ENCODE peak calls at places on chromosome 1, in six cellular contexts. U is OCI-LY7, Q is breast epithelium, R is GM23338, H is tibial nerve, J is tibial artery. T is an unnamed sample.

GRCh38 chr1:91383461-91383860 is 21.2 kb downstream of the HFM1 start:
- DNase-seq in Q (no peak), H (no peak), R (no peak), U (no peak), J (no peak), T (no peak)

GRCh38 chr1:7178741-7179140 is 393.5 kb downstream of the CAMTA1 start:
- DNase-seq in R (no peak), J (no peak), H (no peak), Q (no peak), U (no peak), T (no peak)

GRCh38 chr1:67705735-67706454 is 20.9 kb downstream of the GADD45A start:
- DNase-seq in H (peak; percentile 34), R (no peak), U (no peak), J (no peak), Q (no peak), T (no peak)

GRCh38 chr1:182122265-182122664 is 60.8 kb upstream of the ZNF648 start:
- DNase-seq in Q (no peak), J (no peak), R (no peak), U (no peak), H (no peak), T (no peak)

GRCh38 chr1:230310381-230311163 is 115.6 kb downstream of the PGBD5 start:
- DNase-seq in H (peak; percentile 76), R (peak; percentile 84), J (peak; percentile 83), U (peak; percentile 74), Q (peak; percentile 48), T (peak; percentile 78)

GRCh38 chr1:67557731-67558448 is 127.1 kb upstream of the GADD45A start:
- DNase-seq in H (no peak), U (no peak), J (no peak), Q (no peak), R (no peak), T (peak; percentile 14)

GRCh38 chr1:96234299-96234698 is 487.3 kb upstream of the PTBP2 start:
- DNase-seq in H (peak; percentile 42), Q (no peak), U (no peak), R (no peak), J (peak; percentile 65), T (no peak)

GRCh38 chr1:95111014-95111413 is 6.1 kb upstream of the TLCD4 start:
- DNase-seq in H (no peak), J (no peak), R (no peak), Q (no peak), U (no peak), T (no peak)

GRCh38 chr1:12528021-12528852 is 89.8 kb downstream of the DHRS3 start:
- DNase-seq in Q (peak; percentile 65), U (no peak), R (no peak), J (peak; percentile 90), H (peak; percentile 82), T (no peak)

GRCh38 chr1:55095095-55095494 is 55.7 kb downstream of the PCSK9 start:
- DNase-seq in R (no peak), U (no peak), Q (no peak), J (no peak), H (no peak), T (no peak)

GRCh38 chr1:27572679-27573426 is 31.1 kb downstream of the AHDC1 start:
- DNase-seq in U (no peak), J (peak; percentile 90), R (no peak), Q (no peak), H (no peak), T (no peak)

GRCh38 chr1:27571439-27572018 is 32.4 kb downstream of the AHDC1 start:
- DNase-seq in J (peak; percentile 80), R (peak; percentile 68), Q (no peak), U (no peak), H (no peak), T (no peak)

GRCh38 chr1:27570383-27570755 is 33.6 kb downstream of the AHDC1 start:
- DNase-seq in H (no peak), J (no peak), R (no peak), Q (no peak), U (no peak), T (no peak)

GRCh38 chr1:27570823-27571222 is 33.1 kb downstream of the AHDC1 start:
- DNase-seq in Q (no peak), J (no peak), U (no peak), R (peak; percentile 86), H (no peak), T (no peak)

DNA sequence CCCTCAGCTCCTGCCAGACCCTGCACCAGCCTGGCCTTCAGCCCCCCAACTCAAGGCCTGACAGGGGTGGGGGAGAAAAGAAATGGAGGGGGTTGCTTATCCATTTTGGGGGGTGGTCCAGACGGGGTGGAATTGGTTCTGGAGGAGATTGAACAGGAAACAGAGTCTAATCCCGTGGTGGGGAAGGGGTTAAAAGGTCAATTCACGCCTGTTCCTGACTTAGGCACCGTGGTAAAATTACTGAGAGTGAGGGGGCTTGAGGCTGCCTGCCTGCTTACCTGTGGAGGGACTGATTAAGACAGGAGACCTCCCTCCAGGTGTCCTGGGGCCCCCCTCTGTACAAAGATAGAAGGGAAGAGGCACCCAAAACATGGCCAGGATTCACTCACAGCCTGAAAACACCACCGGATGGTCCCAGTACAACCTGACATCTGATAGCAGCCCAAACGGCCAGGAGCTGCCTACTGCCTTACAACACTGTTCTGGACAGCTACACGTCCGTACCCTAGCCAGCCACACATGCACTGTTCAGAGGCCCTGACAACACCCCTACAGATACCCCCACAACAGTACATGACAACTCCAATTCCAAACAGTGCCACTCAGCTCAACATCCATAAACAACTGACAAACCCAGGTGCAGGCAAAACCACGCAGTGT is 31.8 kb downstream of the AHDC1 start:
- DNase-seq in R (peak; percentile 73), Q (no peak), H (no peak), J (peak; percentile 79), U (no peak), T (no peak)
- H3K4me1 ChIP-seq in R (peaks cover 72% of the 10 kb centered on the region), Q (peaks cover 48% of the 10 kb centered on the region), H (peaks cover 7% of the 10 kb centered on the region), J (peaks cover 11% of the 10 kb centered on the region), U (peaks cover 28% of the 10 kb centered on the region), T (peaks cover 16% of the 10 kb centered on the region)

GRCh38 chr1:206635983-206636354 is 633 bp downstream of the DYRK3 start:
- DNase-seq in R (no peak), Q (no peak), J (no peak), U (peak; percentile 35), H (no peak), T (no peak)
- H3K4me1 ChIP-seq in R (peaks cover 24% of the 10 kb centered on the region), Q (peaks cover 3% of the 10 kb centered on the region), J (no peaks in the 10 kb centered on the region), U (peaks cover 38% of the 10 kb centered on the region), H (no peaks in the 10 kb centered on the region), T (peaks cover 29% of the 10 kb centered on the region)

GRCh38 chr1:235250430-235250829 is 77.5 kb downstream of the ARID4B start:
- DNase-seq in J (no peak), U (no peak), R (no peak), Q (no peak), H (no peak), T (no peak)
- H3K4me1 ChIP-seq in J (no peaks in the 10 kb centered on the region), U (no peaks in the 10 kb centered on the region), R (no peaks in the 10 kb centered on the region), Q (no peaks in the 10 kb centered on the region), H (no peaks in the 10 kb centered on the region), T (peaks cover 32% of the 10 kb centered on the region)

DNA sequence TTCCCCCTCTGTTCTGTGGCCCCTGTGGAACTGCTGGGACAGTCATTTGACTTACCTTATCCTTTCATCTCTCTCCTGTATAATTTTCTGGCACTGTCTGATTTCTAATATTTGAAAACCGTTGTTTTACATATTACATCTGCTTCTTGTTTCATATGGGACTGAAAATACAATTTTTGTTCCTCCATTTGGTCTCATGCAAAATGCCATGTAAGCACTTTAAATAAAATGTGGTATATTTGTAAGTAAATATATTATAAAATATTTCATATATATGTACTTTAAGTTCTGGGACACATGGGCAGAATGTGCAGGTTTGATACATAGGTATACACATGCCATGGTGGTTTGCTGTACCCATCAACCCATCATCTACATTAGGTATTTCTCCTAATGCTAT is 93.9 kb upstream of the PLPPR5 start:
- DNase-seq in H (no peak), U (no peak), Q (no peak), R (no peak), J (no peak), T (no peak)
- H3K4me1 ChIP-seq in H (no peaks in the 10 kb centered on the region), U (no peaks in the 10 kb centered on the region), Q (no peaks in the 10 kb centered on the region), R (no peaks in the 10 kb centered on the region), J (no peaks in the 10 kb centered on the region), T (no peaks in the 10 kb centered on the region)

GRCh38 chr1:26535201-26535600 is 5.6 kb downstream of the RPS6KA1 start:
- DNase-seq in H (no peak), R (no peak), J (no peak), U (peak; percentile 34), Q (no peak), T (no peak)
- H3K4me1 ChIP-seq in H (no peaks in the 10 kb centered on the region), R (peaks cover 17% of the 10 kb centered on the region), J (no peaks in the 10 kb centered on the region), U (peaks cover 87% of the 10 kb centered on the region), Q (no peaks in the 10 kb centered on the region), T (peaks cover 47% of the 10 kb centered on the region)

DNA sequence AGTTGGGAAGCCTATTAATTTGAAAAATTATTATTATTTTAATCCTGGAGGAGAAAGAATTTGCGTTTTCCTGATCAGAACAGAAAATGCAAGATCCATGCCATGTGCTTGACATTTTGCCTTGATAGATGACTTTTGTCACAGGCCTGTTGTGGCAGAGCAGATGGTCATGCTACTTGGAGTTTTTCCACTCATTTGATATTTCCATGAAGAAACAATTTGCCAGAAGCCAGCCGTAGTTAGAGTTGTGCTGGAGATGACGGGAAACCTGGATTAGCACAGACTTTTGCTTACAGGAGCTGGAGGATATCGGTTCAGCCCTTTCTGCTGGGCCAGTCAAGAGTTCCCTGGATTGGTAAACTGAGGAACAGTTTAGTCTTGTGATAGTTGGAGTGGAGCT is 3.2 kb downstream of the RCAN3 start:
- DNase-seq in H (no peak), U (no peak), R (no peak), Q (no peak), J (no peak), T (no peak)
- H3K4me1 ChIP-seq in H (no peaks in the 10 kb centered on the region), U (peaks cover 61% of the 10 kb centered on the region), R (peaks cover 37% of the 10 kb centered on the region), Q (no peaks in the 10 kb centered on the region), J (no peaks in the 10 kb centered on the region), T (peaks cover 17% of the 10 kb centered on the region)